ENCODE peak calls at places on chromosomes 4 and X, in five cellular contexts. E is stomach, U is cardiac muscle cell, S is fibroblast of lung, X is hepatocyte. J is an unnamed sample.

GRCh38 chr4:108644237-108644636 is 6.2 kb upstream of the OSTC start:
- DNase-seq in E (no peak), U (peak; percentile 11), S (peak; percentile 54), X (no peak), J (no peak)

GRCh38 chrX:17441965-17442364 is 67.0 kb downstream of the NHS start:
- DNase-seq in E (no peak), U (no peak), S (peak; percentile 81), X (no peak), J (no peak)

GRCh38 chrX:148316446-148316845 is 184.0 kb upstream of the AFF2 start:
- DNase-seq in E (no peak), U (no peak), S (no peak), X (no peak), J (no peak)

GRCh38 chr4:106048250-106048931 is 153.1 kb downstream of the NPNT start:
- DNase-seq in E (no peak), U (peak; percentile 30), S (peak; percentile 32), X (peak; percentile 44), J (no peak)

GRCh38 chrX:123184858-123185251 is 777 bp downstream of the GRIA3 start:
- DNase-seq in E (no peak), U (no peak), S (no peak), X (peak; percentile 46), J (no peak)

GRCh38 chr4:42965326-42965725 is 72.8 kb downstream of the GRXCR1 start:
- DNase-seq in E (no peak), U (no peak), S (no peak), X (no peak), J (no peak)

GRCh38 chr4:5504486-5504885 is 203.9 kb downstream of the EVC2 start:
- DNase-seq in E (no peak), U (no peak), S (peak; percentile 45), X (no peak), J (no peak)

GRCh38 chr4:149701733-149702132 is 113.9 kb downstream of the IQCM start:
- DNase-seq in E (no peak), U (no peak), S (no peak), X (no peak), J (no peak)

GRCh38 chrX:109840585-109840984 is 107.5 kb upstream of the ACSL4 start:
- DNase-seq in E (no peak), U (peak; percentile 97), S (peak; percentile 96), X (peak; percentile 50), J (no peak)

GRCh38 chr4:122152699-122153328 is 683 bp downstream of the BLTP1 start:
- DNase-seq in E (peak; percentile 38), U (peak; percentile 40), S (peak; percentile 36), X (peak; percentile 59), J (peak; percentile 67)

GRCh38 chr4:17647927-17648326 is 33.5 kb downstream of the MED28 start:
- DNase-seq in E (no peak), U (no peak), S (no peak), X (no peak), J (no peak)

GRCh38 chr4:121842862-121843261 is 19.2 kb upstream of the CCNA2 start:
- DNase-seq in E (no peak), U (no peak), S (no peak), X (no peak), J (no peak)

GRCh38 chr4:113394730-113395530 is 345.5 kb downstream of the ANK2 start:
- DNase-seq in E (peak; percentile 37), U (peak; percentile 92), S (peak; percentile 76), X (peak; percentile 93), J (no peak)

GRCh38 chr4:3375688-3376087 is 66.1 kb upstream of the HGFAC start:
- DNase-seq in E (no peak), U (peak; percentile 70), S (peak; percentile 75), X (no peak), J (peak; percentile 42)

GRCh38 chrX:154010330-154011087 is 9.2 kb downstream of the IRAK1 start:
- DNase-seq in E (no peak), U (peak; percentile 63), S (no peak), X (peak; percentile 52), J (peak; percentile 56)

GRCh38 chr4:101287332-101287731 is 60.0 kb downstream of the PPP3CA start:
- DNase-seq in E (no peak), U (peak; percentile 17), S (no peak), X (no peak), J (no peak)

GRCh38 chr4:5199912-5200311 is 148.6 kb downstream of the STK32B start:
- DNase-seq in E (no peak), U (no peak), S (no peak), X (no peak), J (no peak)

GRCh38 chr4:158327525-158327924 is 117.2 kb downstream of the TMEM144 start:
- DNase-seq in E (no peak), U (no peak), S (no peak), X (peak; percentile 6), J (no peak)

GRCh38 chr4:159047478-159048165 is 55.3 kb upstream of the RAPGEF2 start:
- DNase-seq in E (no peak), U (peak; percentile 71), S (peak; percentile 92), X (peak; percentile 11), J (no peak)

DNA sequence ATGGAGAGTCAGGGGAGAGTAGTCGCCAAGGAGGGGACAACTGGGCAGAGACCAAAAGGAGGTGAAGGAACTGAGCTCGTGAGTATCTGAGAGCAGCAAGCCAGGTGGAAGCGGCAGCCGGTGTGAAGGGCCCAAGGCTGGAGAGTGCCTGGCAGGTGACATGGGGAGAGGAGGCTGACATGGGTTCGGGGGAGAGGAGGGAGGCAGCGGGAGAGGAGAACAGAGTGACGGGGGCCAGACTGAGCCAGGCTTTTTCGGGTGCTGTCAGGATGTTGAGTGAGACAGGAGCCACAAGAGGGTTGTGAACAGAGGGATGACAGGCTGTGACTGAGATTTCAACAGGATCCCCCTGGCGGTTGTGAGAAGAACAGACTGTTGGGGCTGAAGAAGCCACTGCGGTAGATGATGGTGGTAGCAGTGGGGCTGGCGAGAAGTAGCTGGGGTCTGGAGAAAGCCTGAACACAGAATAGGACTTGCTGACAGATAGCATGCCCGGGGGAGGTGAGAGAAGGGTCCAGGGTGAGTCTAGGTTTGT is 5.7 kb downstream of the ELK1 start:
- DNase-seq in E (no peak), U (peak; percentile 54), S (peak; percentile 16), X (peak; percentile 42), J (no peak)
- TF ChIP-seq CTCF in E (no peak), U (peak; percentile 55), S (peak; percentile 57), X (peak; percentile 8), J (peak; percentile 19)

GRCh38 chr4:76585897-76586360 is 150.9 kb downstream of the SHROOM3 start:
- DNase-seq in E (peak; percentile 95), U (peak; percentile 54), S (peak; percentile 83), X (peak; percentile 93), J (peak; percentile 92)

GRCh38 chr4:76582817-76583087 is 147.7 kb downstream of the SHROOM3 start:
- DNase-seq in E (no peak), U (no peak), S (no peak), X (peak; percentile 17), J (no peak)

GRCh38 chr4:76584235-76585152 is 149.5 kb downstream of the SHROOM3 start:
- DNase-seq in E (no peak), U (no peak), S (peak; percentile 67), X (no peak), J (no peak)

GRCh38 chr4:76588268-76588667 is 153.2 kb downstream of the SHROOM3 start:
- DNase-seq in E (no peak), U (no peak), S (no peak), X (no peak), J (no peak)

GRCh38 chr4:76585270-76585669 is 150.2 kb downstream of the SHROOM3 start:
- DNase-seq in E (no peak), U (peak; percentile 59), S (peak; percentile 98), X (no peak), J (no peak)
- H3K4me3 ChIP-seq in E (no peak overlapping the region), U (no peak overlapping the region), S (no peak overlapping the region), X (no peak overlapping the region), J (no peak overlapping the region)

GRCh38 chr4:82851902-82852750 is 38.8 kb downstream of the SEC31A start:
- DNase-seq in E (no peak), U (peak; percentile 60), S (peak; percentile 14), X (peak; percentile 28), J (no peak)
- TF ChIP-seq CTCF in E (no peak), U (peak; percentile 47), S (peak; percentile 57), X (peak; percentile 35), J (peak; percentile 39)

DNA sequence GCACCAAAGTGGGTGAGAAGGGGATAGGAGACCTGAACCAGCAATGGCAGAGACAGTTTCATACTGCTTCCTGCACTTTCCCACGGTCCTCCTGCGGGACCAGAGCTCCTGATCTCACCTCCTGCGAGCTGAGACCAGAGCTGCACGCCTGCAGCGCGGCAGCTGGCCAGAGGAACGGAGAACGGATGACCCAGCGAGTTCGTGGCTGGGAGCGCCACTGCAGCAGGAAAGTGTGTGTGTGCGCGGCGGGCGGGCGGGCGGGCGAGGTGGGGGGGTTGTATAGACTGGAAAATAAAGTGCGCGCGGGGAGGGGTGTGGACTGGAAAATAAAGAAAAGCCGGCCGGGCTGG is 16.5 kb downstream of the MCF2 start:
- DNase-seq in E (no peak), U (peak; percentile 19), S (peak; percentile 19), X (peak; percentile 5), J (no peak)
- H3K4me3 ChIP-seq in E (peak overlapping the region; percentile 49), U (peak overlapping the region; percentile 32), S (no peak overlapping the region), X (no peak overlapping the region), J (peak overlapping the region; percentile 44)

GRCh38 chr4:173254646-173255045 is 79.5 kb downstream of the HMGB2 start:
- DNase-seq in E (no peak), U (no peak), S (no peak), X (no peak), J (no peak)
- TF ChIP-seq CTCF in E (no peak), U (no peak), S (no peak), X (no peak), J (no peak)

GRCh38 chr4:183257808-183258207 is 62.3 kb downstream of the CLDN22 start:
- DNase-seq in E (no peak), U (no peak), S (no peak), X (no peak), J (no peak)
- H3K4me3 ChIP-seq in E (no peak overlapping the region), U (no peak overlapping the region), S (no peak overlapping the region), X (no peak overlapping the region), J (no peak overlapping the region)

GRCh38 chr4:12924728-12925320 is 559.3 kb downstream of the RAB28 start:
- DNase-seq in E (no peak), U (no peak), S (no peak), X (peak; percentile 33), J (no peak)

GRCh38 chr4:12926189-12927066 is 557.7 kb downstream of the RAB28 start:
- DNase-seq in E (no peak), U (no peak), S (no peak), X (no peak), J (no peak)

GRCh38 chr4:12929784-12930183 is 554.4 kb downstream of the RAB28 start:
- DNase-seq in E (no peak), U (no peak), S (no peak), X (no peak), J (no peak)

GRCh38 chr4:12928751-12929150 is 555.4 kb downstream of the RAB28 start:
- DNase-seq in E (no peak), U (no peak), S (no peak), X (no peak), J (no peak)

GRCh38 chr4:12924253-12924652 is 559.9 kb downstream of the RAB28 start:
- DNase-seq in E (no peak), U (no peak), S (no peak), X (no peak), J (no peak)
- TF ChIP-seq CTCF in E (no peak), U (no peak), S (no peak), X (no peak), J (no peak)